ENCODE peak calls at places on chromosomes 3 and 15, in four cellular contexts. N is neuronal stem cell, A is SK-N-SH, F is HCT116. M is an unnamed sample. For H3K4me1, the result is how much of the 10 kb centered on the place peaks cover.

GRCh38 chr3:140848675-140849074 is 93.0 kb upstream of the SLC25A36 start:
- DNase-seq in N (no peak), A (no peak), F (no peak), M (no peak)

GRCh38 chr3:146189519-146190173 is 28.7 kb upstream of the PLOD2 start:
- DNase-seq in N (peak), A (peak), F (peak), M (peak)

GRCh38 chr15:72735111-72735510 is 48.4 kb downstream of the ADPGK start:
- DNase-seq in N (no peak), A (no peak), F (no peak), M (no peak)

GRCh38 chr3:23490459-23490858 is 287.3 kb downstream of the UBE2E2 start:
- DNase-seq in N (no peak), A (no peak), F (no peak), M (no peak)

GRCh38 chr15:62790531-62790930 is 252.0 kb upstream of the TPM1 start:
- DNase-seq in N (no peak), A (no peak), F (no peak), M (no peak)

GRCh38 chr3:46927718-46928073 is 48.8 kb downstream of the CCDC12 start:
- DNase-seq in N (no peak), A (no peak), F (no peak), M (no peak)

GRCh38 chr15:75356539-75356938 is 9.7 kb downstream of the NEIL1 start:
- DNase-seq in N (no peak), A (no peak), F (no peak), M (no peak)

GRCh38 chr3:86978111-86978528 is 12.8 kb downstream of the VGLL3 start:
- DNase-seq in N (no peak), A (no peak), F (no peak), M (no peak)

GRCh38 chr3:59133350-59133749 is 83.5 kb upstream of the CFAP20DC start:
- DNase-seq in N (no peak), A (no peak), F (no peak), M (no peak)

GRCh38 chr3:168364992-168365391 is 269.3 kb upstream of the GOLIM4 start:
- DNase-seq in N (no peak), A (no peak), F (no peak), M (no peak)

GRCh38 chr3:158368271-158368670 is 202.7 kb upstream of the MLF1 start:
- DNase-seq in N (peak), A (peak), F (no peak), M (no peak)

GRCh38 chr3:168285506-168285905 is 189.8 kb upstream of the GOLIM4 start:
- DNase-seq in N (no peak), A (no peak), F (no peak), M (no peak)

GRCh38 chr3:53225651-53226050 is 30.2 kb downstream of the TKT start:
- DNase-seq in N (no peak), A (no peak), F (no peak), M (no peak)

GRCh38 chr15:50180091-50180490 is 1.9 kb upstream of the SLC27A2 start:
- DNase-seq in N (no peak), A (no peak), F (no peak), M (no peak)

GRCh38 chr3:42660898-42661297 is 7.4 kb downstream of the ZBTB47 start:
- DNase-seq in N (no peak), A (no peak), F (no peak), M (peak)

GRCh38 chr15:60070838-60071493 is 66.9 kb downstream of the FOXB1 start:
- DNase-seq in N (no peak), A (no peak), F (no peak), M (no peak)

GRCh38 chr15:23074684-23075083 is 35.3 kb upstream of the TUBGCP5 start:
- DNase-seq in N (no peak), A (no peak), F (no peak), M (no peak)

GRCh38 chr15:89016549-89017041 is 71.7 kb upstream of the ABHD2 start:
- DNase-seq in N (no peak), A (no peak), F (peak), M (no peak)

GRCh38 chr15:66997212-66997611 is 68.2 kb upstream of the SMAD3 start:
- DNase-seq in N (no peak), A (no peak), F (no peak), M (no peak)

GRCh38 chr15:40909662-40910625 is 15.7 kb downstream of the VPS18 start:
- DNase-seq in N (no peak), A (peak), F (no peak), M (no peak)

GRCh38 chr3:28840976-28841376 is 439.9 kb upstream of the RBMS3 start:
- DNase-seq in N (no peak), A (no peak), F (no peak), M (no peak)

GRCh38 chr3:55621648-55622047 is 134.5 kb upstream of the WNT5A start:
- DNase-seq in N (no peak), A (no peak), F (no peak), M (no peak)

GRCh38 chr3:72082121-72082715 is 297.3 kb upstream of the PROK2 start:
- DNase-seq in N (no peak), A (no peak), F (no peak), M (no peak)

GRCh38 chr3:131193671-131194291 is 167.1 kb downstream of the NEK11 start:
- DNase-seq in N (no peak), A (peak), F (no peak), M (no peak)

GRCh38 chr3:61141184-61141583 is 110.1 kb downstream of the FHIT start:
- DNase-seq in N (peak), A (no peak), F (peak), M (peak)

GRCh38 chr15:44501768-44502366 is 35.1 kb upstream of the EIF3J start:
- DNase-seq in N (peak), A (peak), F (peak), M (no peak)

GRCh38 chr15:45535486-45536042 is 13.0 kb upstream of the SLC30A4 start:
- DNase-seq in N (no peak), A (no peak), F (no peak), M (peak)

GRCh38 chr15:99343836-99344551 is 92.7 kb downstream of the LRRC28 start:
- DNase-seq in N (no peak), A (peak), F (no peak), M (peak)

GRCh38 chr3:178436773-178437172 is 99.5 kb upstream of the KCNMB2 start:
- DNase-seq in N (no peak), A (peak), F (peak), M (no peak)

GRCh38 chr3:68893600-68894239 is 38.6 kb downstream of the TAFA4 start:
- DNase-seq in N (peak), A (peak), F (no peak), M (no peak)

GRCh38 chr3:149145361-149145760 is 15.9 kb downstream of the HPS3 start:
- DNase-seq in N (no peak), A (no peak), F (no peak), M (no peak)

GRCh38 chr3:112974178-112974517 is 755 bp downstream of the CD200R1 start:
- DNase-seq in N (no peak), A (no peak), F (no peak), M (no peak)
- H3K9ac ChIP-seq in N (no peak), A (no peak), F (no peak), M (no peak)

GRCh38 chr3:152374260-152374990 is 105.7 kb downstream of the MBNL1 start:
- DNase-seq in N (no peak), A (no peak), F (no peak), M (no peak)
- H3K4me1 ChIP-seq in N (under half), A (under half), F (under half), M (under half)

DNA sequence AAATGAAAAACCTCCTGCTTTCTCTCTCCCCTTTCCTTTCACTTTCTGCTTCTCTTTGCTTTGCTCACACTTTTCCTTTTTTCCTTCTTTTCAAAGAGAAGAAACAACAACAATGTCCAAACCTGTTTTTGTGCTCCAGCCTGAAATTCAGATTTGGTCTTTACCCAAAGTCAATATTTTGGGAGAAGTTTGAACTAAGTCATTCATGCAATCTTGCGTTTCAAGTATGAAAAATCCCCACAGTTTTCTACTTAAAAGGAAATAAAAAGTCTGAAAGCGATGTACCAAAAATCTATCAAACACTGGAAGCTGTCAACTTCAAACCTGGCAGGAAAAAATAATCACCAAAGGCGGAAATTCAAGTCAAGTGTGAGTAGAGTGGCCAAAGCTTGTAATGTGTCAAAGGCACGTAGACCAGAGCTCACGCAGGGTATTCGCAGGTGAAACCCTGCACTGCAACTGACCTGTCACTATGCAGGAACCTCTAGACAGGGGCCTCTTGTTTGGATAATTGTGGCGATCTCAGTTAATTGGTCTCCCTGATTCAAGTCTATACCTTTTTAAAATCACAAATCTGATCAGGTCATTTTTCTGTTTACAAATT is 118.8 kb upstream of the GALNT15 start:
- DNase-seq in N (no peak), A (no peak), F (no peak), M (no peak)
- H3K4me3 ChIP-seq in N (no peak), A (no peak), F (no peak), M (no peak)

DNA sequence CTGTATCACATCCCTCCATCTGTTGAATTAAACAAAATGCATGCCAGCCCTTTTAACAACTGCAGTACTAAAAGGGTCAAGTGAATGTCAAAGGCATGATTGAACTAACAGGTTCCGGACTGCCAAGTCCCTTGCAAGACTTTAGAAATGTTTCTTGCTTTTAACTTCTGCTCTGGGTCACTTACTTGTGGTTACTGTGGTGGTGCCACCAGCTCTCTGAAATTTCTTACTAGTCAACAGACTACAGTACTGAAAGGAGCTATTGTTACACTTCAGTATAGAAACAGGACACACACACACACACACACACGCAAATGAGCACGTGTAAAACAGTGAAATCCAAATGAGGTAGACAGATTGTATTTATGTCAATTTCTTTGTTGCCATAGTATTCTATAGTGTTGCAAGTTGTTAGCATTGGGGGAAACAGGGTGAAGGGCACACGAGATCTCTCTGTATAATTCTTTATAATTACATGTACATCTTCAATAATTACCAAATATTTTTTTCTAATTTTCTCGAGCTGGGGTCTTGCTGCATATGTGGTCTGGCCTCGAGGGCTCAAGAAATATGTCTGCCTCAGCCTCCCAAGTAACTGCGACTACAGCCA is 79.9 kb upstream of the SLC25A26 start:
- DNase-seq in N (no peak), A (no peak), F (peak), M (no peak)
- H3K9ac ChIP-seq in N (no peak), A (no peak), F (no peak), M (no peak)

DNA sequence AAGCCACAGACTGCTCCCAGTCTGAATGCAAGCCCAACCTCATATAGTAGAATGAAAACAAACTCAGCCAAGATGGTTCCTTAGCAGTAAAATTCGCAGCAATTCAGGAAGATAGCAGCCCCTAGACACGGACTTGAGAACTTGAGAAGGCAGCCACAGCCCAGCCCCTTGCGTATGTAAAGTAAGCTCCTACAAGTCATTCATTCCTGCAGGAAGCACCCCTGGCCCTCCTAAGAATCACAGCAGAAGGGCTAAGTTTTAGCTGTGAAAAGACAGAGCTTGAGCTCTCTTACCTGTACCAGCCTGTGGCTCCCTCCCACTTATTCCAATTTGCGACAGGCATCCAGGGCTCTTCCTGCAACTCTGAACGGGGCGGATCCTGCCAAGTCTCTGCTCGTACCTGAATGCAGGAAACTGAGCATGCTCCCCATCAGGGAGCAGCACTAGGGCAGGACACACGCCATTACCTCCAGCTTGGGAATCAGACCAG is 136.4 kb downstream of the MAGI1 start:
- DNase-seq in N (no peak), A (no peak), F (no peak), M (peak)
- H3K4me1 ChIP-seq in N (under half), A (under half), F (under half), M (under half)